ENCODE peak calls at places on chromosome 2, in four cellular contexts. Y is endothelial cell of umbilical vein, X is IMR-90, R is right lobe of liver. Q is an unnamed sample.

GRCh38 chr2:9473308-9473984 is 905 bp upstream of the IAH1 start:
- DNase-seq in R (peak), X (no peak), Y (no peak), Q (peak)

GRCh38 chr2:100038019-100038418 is 104.4 kb downstream of the AFF3 start:
- DNase-seq in R (no peak), Y (no peak), X (no peak), Q (no peak)

GRCh38 chr2:182132605-182133004 is 147.0 kb downstream of the PPP1R1C start:
- DNase-seq in X (peak), Y (peak), R (no peak), Q (no peak)

GRCh38 chr2:109305494-109306187 is 176.6 kb downstream of the SH3RF3 start:
- DNase-seq in X (no peak), R (no peak), Y (peak), Q (no peak)

GRCh38 chr2:200609027-200609614 is 23.3 kb downstream of the AOX1 start:
- DNase-seq in R (no peak), X (peak), Y (no peak), Q (no peak)

GRCh38 chr2:241925277-241925676 is 55.7 kb downstream of the RTP5 start:
- DNase-seq in X (no peak), R (peak), Y (no peak), Q (no peak)

GRCh38 chr2:88554189-88554588 is 73.1 kb downstream of the EIF2AK3 start:
- DNase-seq in X (no peak), R (no peak), Y (no peak), Q (no peak)

GRCh38 chr2:8058652-8059051 is 623.2 kb upstream of the ID2 start:
- DNase-seq in X (no peak), R (no peak), Y (no peak), Q (no peak)

GRCh38 chr2:43576983-43577892 is 18.6 kb downstream of the THADA start:
- DNase-seq in X (peak), Y (peak), R (no peak), Q (peak)

GRCh38 chr2:38037757-38038615 is 38.0 kb downstream of the CYP1B1 start:
- DNase-seq in X (peak), R (no peak), Y (no peak), Q (no peak)

GRCh38 chr2:12728221-12728777 is 11.6 kb downstream of the TRIB2 start:
- DNase-seq in Y (no peak), X (no peak), R (no peak), Q (no peak)

GRCh38 chr2:182228741-182229140 is 198.1 kb downstream of the PDE1A start:
- DNase-seq in R (no peak), Y (no peak), X (peak), Q (no peak)

GRCh38 chr2:219484343-219485200 is 14.1 kb upstream of the GMPPA start:
- DNase-seq in R (no peak), Y (no peak), X (no peak), Q (no peak)

GRCh38 chr2:191064590-191064989 is 50.6 kb upstream of the STAT1 start:
- DNase-seq in R (no peak), X (no peak), Y (no peak), Q (no peak)

GRCh38 chr2:106192752-106193490 is 1.2 kb downstream of the UXS1 start:
- DNase-seq in R (no peak), Y (peak), X (peak), Q (peak)

GRCh38 chr2:106191511-106192016 is 2.5 kb downstream of the UXS1 start:
- DNase-seq in X (no peak), R (no peak), Y (no peak), Q (no peak)

GRCh38 chr2:106189764-106190468 is 4.2 kb downstream of the UXS1 start:
- DNase-seq in X (peak), Y (no peak), R (no peak), Q (no peak)

GRCh38 chr2:106187426-106187825 is 6.7 kb downstream of the UXS1 start:
- DNase-seq in Y (no peak), X (no peak), R (no peak), Q (no peak)

DNA sequence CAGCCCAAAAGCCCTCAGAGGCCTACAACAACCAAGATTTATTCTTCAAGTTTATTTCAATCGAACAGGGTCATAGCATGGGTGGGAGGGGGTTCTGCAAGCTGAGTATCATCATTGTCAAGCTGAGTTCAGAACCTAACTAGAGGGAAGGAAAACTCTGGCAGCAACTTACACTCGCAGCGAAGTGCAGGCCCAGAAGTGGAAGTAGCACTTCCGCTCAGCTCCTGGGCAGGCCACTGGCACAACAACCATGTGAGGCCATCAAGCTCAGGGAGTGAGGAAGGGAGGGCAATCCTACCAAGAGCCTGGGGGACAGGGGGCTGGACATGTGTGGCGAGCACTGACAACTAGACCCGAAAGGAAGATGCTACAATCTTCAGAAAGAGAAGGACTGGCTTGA is 4.8 kb downstream of the UXS1 start:
- DNase-seq in Y (no peak), X (no peak), R (no peak), Q (no peak)
- TF ChIP-seq POLR2A in Y (no peak), X (no peak), R (no peak), Q (no peak)

GRCh38 chr2:83817511-83817910 is 641.6 kb downstream of the SUCLG1 start:
- DNase-seq in X (no peak), R (no peak), Y (peak), Q (no peak)
- H3K27ac ChIP-seq in X (no peak), R (no peak), Y (no peak), Q (no peak)

GRCh38 chr2:676647-677055 is 555 bp downstream of the TMEM18 start:
- DNase-seq in Y (peak), X (peak), R (peak), Q (peak)
- TF ChIP-seq POLR2A in Y (no peak), X (no peak), R (no peak), Q (no peak)

DNA sequence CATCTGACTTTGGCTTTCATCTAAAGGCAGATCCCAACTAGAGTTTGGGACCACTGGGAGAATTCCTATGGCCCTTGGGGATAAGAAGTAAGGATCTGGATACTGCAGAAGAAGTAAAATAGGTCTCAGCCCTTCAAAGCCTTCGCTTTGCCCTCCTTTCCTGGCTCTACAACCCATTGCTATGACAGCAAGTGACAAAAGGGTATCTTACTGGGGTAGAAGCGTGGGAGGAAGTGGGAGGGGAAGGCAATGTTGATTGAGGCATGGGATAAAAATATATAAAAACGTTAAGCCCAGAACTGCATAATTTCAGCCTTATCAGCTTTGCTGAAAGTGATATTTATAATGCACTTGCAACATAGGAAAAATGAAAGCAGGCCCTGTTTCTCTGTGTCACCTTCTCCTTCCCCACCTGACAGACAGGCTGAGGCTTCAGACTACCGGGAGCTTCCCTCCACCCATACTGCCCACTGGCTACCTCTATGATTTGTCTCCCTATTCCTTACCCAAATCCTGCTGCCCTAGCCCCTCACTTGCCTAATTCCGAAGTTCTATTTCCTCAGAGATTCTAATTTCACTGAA is 14.9 kb upstream of the SOS1 start:
- DNase-seq in X (no peak), Y (no peak), R (no peak), Q (no peak)
- H3K27ac ChIP-seq in X (no peak), Y (no peak), R (no peak), Q (no peak)

GRCh38 chr2:177392373-177393246 is at the start of gene AGPS:
- DNase-seq in Y (peak), R (peak), X (peak), Q (peak)
- TF ChIP-seq POLR2A in Y (peak), R (peak), X (peak), Q (peak)

DNA sequence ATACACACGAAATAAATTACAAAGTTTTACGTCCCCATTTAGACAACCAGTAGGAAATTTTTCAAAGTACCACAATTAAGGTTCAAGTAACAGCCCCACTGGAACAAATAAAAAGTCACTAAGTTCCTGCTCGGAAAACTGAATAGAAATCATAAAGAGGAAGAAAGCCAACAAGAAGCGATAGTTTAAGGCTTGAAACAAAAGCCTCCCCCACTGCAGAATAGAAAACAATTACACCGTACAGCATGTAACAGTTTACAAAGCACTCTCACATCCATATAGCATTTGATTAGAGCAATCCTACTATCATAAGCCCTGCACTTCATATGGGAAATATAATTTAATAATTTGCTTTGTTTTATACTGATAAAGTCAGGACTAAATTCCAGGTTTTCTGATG is 15.5 kb downstream of the KLF7 start:
- DNase-seq in Y (no peak), X (no peak), R (no peak), Q (no peak)
- H3K27ac ChIP-seq in Y (no peak), X (no peak), R (no peak), Q (no peak)

GRCh38 chr2:230981704-230982103 is 14.2 kb upstream of the SPATA3 start:
- DNase-seq in R (peak), Y (no peak), X (no peak), Q (no peak)

GRCh38 chr2:230985519-230986231 is 10.2 kb upstream of the SPATA3 start:
- DNase-seq in R (no peak), X (no peak), Y (no peak), Q (no peak)

GRCh38 chr2:230982528-230982927 is 13.4 kb upstream of the SPATA3 start:
- DNase-seq in Y (no peak), X (no peak), R (peak), Q (no peak)

GRCh38 chr2:230982126-230982525 is 13.8 kb upstream of the SPATA3 start:
- DNase-seq in X (no peak), Y (no peak), R (no peak), Q (no peak)

GRCh38 chr2:230983566-230983965 is 12.4 kb upstream of the SPATA3 start:
- DNase-seq in Y (no peak), X (no peak), R (no peak), Q (no peak)
- TF ChIP-seq POLR2A in Y (no peak), X (no peak), R (no peak), Q (no peak)

GRCh38 chr2:95316466-95317122 is 19.4 kb downstream of the KCNIP3 start:
- DNase-seq in Y (no peak), R (no peak), X (peak), Q (no peak)

GRCh38 chr2:95314598-95314963 is 17.4 kb downstream of the KCNIP3 start:
- DNase-seq in X (no peak), R (no peak), Y (no peak), Q (no peak)

GRCh38 chr2:95314964-95315611 is 17.9 kb downstream of the KCNIP3 start:
- DNase-seq in X (peak), Y (peak), R (peak), Q (peak)

GRCh38 chr2:95317123-95317500 is 20.0 kb downstream of the KCNIP3 start:
- DNase-seq in Y (no peak), R (no peak), X (no peak), Q (no peak)

DNA sequence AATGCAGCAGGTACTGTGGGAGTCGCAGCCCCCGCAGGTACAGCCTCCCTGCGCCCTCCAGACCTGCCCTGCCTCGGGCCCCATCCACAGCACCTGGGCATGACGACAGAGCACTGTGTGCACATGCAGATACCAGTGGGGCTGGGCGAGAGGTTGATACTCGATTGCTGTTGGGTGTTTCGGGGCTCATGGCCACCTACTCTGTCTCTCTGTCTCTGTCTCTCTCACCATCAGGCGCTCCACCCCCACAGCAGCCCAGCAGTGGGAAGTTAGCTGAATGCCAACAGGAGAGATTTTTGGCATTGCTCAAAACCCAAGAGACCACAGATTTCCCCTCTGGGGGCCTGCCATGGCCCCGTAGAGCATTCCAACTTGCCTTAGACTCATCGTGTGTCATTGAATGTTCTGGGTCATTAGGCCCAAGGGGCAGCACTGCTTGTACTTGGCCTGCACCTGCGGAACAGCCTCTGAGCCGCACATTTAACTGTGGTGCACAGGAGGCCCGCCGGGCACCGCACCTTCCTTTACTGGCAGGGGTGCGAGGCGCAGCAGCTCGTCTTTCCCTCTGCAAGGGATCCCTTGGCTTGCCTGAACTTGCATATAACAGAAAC is 18.8 kb downstream of the KCNIP3 start:
- DNase-seq in Y (no peak), X (peak), R (no peak), Q (no peak)
- H3K27ac ChIP-seq in Y (no peak), X (no peak), R (no peak), Q (no peak)

DNA sequence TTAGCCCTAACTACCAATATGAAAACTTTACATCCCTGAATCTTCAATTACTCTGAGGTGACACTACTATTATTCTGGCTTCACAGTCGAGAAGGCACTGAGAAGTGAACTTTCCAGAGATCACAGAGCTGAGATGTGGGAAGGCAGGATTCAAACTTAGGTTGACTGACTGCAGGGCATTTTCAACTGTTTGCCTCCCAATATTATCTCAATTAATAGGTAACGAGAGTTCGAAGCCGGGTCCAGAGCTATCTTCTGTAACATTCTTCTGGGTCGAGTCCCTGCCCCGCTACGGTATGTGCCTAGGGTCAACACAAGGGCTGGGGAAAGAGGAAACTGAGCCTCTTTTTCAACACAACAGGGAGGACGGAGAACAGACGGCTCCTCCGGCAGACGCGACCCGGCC is 755 bp downstream of the CHMP3 start:
- DNase-seq in R (no peak), Y (no peak), X (no peak), Q (no peak)
- TF ChIP-seq POLR2A in R (no peak), Y (no peak), X (no peak), Q (no peak)